ENCODE peak calls at places on chromosomes 16 and 17, in five cellular contexts. Z, F, D, G and K are unnamed samples.

GRCh38 chr17:81635973-81636504 is 873 bp downstream of the NPLOC4 start:
- DNase-seq in G (peak; percentile 61), Z (peak; percentile 28), D (no peak), F (no peak), K (no peak)

GRCh38 chr16:77873066-77873465 is 84.7 kb downstream of the VAT1L start:
- DNase-seq in D (no peak), Z (no peak), F (no peak), G (no peak), K (no peak)

GRCh38 chr17:9971991-9972390 is 66.9 kb upstream of the RCVRN start:
- DNase-seq in Z (no peak), G (peak; percentile 54), D (no peak), F (no peak), K (peak; percentile 54)

GRCh38 chr16:19598805-19599204 is 43.3 kb downstream of the VPS35L start:
- DNase-seq in F (no peak), G (no peak), D (no peak), Z (no peak), K (no peak)

GRCh38 chr17:4998666-4999428 is 1.1 kb downstream of the KIF1C start:
- DNase-seq in Z (no peak), F (no peak), D (peak; percentile 66), G (no peak), K (no peak)

GRCh38 chr17:5948811-5949210 is 121.4 kb upstream of the WSCD1 start:
- DNase-seq in Z (no peak), G (no peak), F (no peak), D (no peak), K (no peak)

GRCh38 chr17:17567631-17568030 is 23.9 kb downstream of the PEMT start:
- DNase-seq in D (no peak), G (no peak), F (no peak), Z (no peak), K (no peak)

GRCh38 chr17:58120195-58120822 is 27.9 kb upstream of the OR4D1 start:
- DNase-seq in F (peak; percentile 34), G (peak; percentile 24), Z (peak; percentile 17), D (peak; percentile 87), K (peak; percentile 18)

GRCh38 chr16:88653606-88654362 is 2.9 kb upstream of the CYBA start:
- DNase-seq in Z (no peak), G (no peak), F (no peak), D (no peak), K (no peak)

GRCh38 chr17:10649031-10649430 is 8.1 kb downstream of the MYH3 start:
- DNase-seq in D (no peak), F (no peak), G (peak; percentile 46), Z (peak; percentile 35), K (no peak)

GRCh38 chr17:2195729-2196128 is 107.9 kb downstream of the SMG6 start:
- DNase-seq in G (no peak), F (no peak), Z (no peak), D (peak; percentile 78), K (no peak)

GRCh38 chr16:1124291-1124690 is 28.2 kb upstream of the C1QTNF8 start:
- DNase-seq in D (no peak), F (no peak), Z (no peak), G (no peak), K (no peak)

GRCh38 chr17:3773511-3773910 is 27.5 kb downstream of the ITGAE start:
- DNase-seq in F (no peak), Z (peak; percentile 31), G (peak; percentile 46), D (no peak), K (no peak)

GRCh38 chr17:54754560-54754959 is 146.1 kb upstream of the TOM1L1 start:
- DNase-seq in G (no peak), D (no peak), F (no peak), Z (no peak), K (no peak)

GRCh38 chr16:86737083-86737482 is 158.7 kb downstream of the FOXL1 start:
- DNase-seq in D (no peak), G (no peak), F (no peak), Z (no peak), K (no peak)

GRCh38 chr16:60564588-60564987 is 1471.7 kb downstream of the CDH8 start:
- DNase-seq in F (no peak), G (no peak), Z (no peak), D (no peak), K (no peak)

GRCh38 chr17:58364270-58364942 is 12.4 kb upstream of the SUPT4H1 start:
- DNase-seq in D (no peak), Z (no peak), F (no peak), G (no peak), K (no peak)

GRCh38 chr17:82449136-82449882 is 1.2 kb downstream of the CYBC1 start:
- DNase-seq in Z (no peak), F (no peak), D (peak; percentile 93), G (no peak), K (no peak)

GRCh38 chr17:77280304-77280910 is 139.6 kb downstream of the SEC14L1 start:
- DNase-seq in D (peak; percentile 70), F (peak; percentile 79), G (peak; percentile 47), Z (no peak), K (no peak)

GRCh38 chr17:71412803-71413202 is 708.0 kb upstream of the SOX9 start:
- DNase-seq in Z (peak; percentile 97), D (no peak), G (peak; percentile 95), F (peak; percentile 79), K (peak; percentile 87)

GRCh38 chr17:38560503-38561318 is 45.0 kb downstream of the SRCIN1 start:
- DNase-seq in G (no peak), Z (peak; percentile 20), F (no peak), D (peak; percentile 69), K (no peak)

GRCh38 chr17:9322298-9322697 is 253.3 kb downstream of the STX8 start:
- DNase-seq in Z (no peak), G (no peak), F (no peak), D (no peak), K (no peak)

GRCh38 chr17:58947411-58948208 is 159.1 kb downstream of the TRIM37 start:
- DNase-seq in G (no peak), Z (no peak), D (peak; percentile 31), F (no peak), K (no peak)

GRCh38 chr16:11202260-11203091 is 53.5 kb downstream of the SOCS1 start:
- DNase-seq in Z (no peak), G (peak; percentile 80), F (no peak), D (no peak), K (no peak)

GRCh38 chr17:34076743-34077631 is 178.1 kb upstream of the CCL2 start:
- DNase-seq in F (no peak), D (no peak), Z (no peak), G (no peak), K (no peak)

GRCh38 chr17:19935169-19935568 is 42.5 kb downstream of the AKAP10 start:
- DNase-seq in D (no peak), G (peak; percentile 24), F (no peak), Z (no peak), K (no peak)

GRCh38 chr16:67641779-67642708 is 2.9 kb upstream of the CARMIL2 start:
- DNase-seq in D (no peak), F (no peak), Z (peak; percentile 22), G (peak; percentile 7), K (no peak)

GRCh38 chr17:57480438-57481196 is 224.3 kb downstream of the MSI2 start:
- DNase-seq in G (peak; percentile 94), F (peak; percentile 34), Z (no peak), D (no peak), K (peak; percentile 55)

GRCh38 chr17:34617398-34617797 is 38.0 kb downstream of the TMEM132E start:
- DNase-seq in Z (no peak), F (no peak), D (no peak), G (no peak), K (no peak)

GRCh38 chr16:843771-844170 is 43.2 kb upstream of the GNG13 start:
- DNase-seq in D (no peak), F (no peak), Z (no peak), G (no peak), K (no peak)

GRCh38 chr17:413016-413350 is 60.4 kb upstream of the RPH3AL start:
- DNase-seq in D (peak; percentile 80), F (no peak), Z (no peak), G (no peak), K (no peak)

GRCh38 chr17:61223725-61224124 is 175.9 kb upstream of the TBX2 start:
- DNase-seq in G (no peak), Z (no peak), F (no peak), D (no peak), K (no peak)

GRCh38 chr16:88941933-88942909 is 34.8 kb downstream of the CBFA2T3 start:
- DNase-seq in G (no peak), D (peak; percentile 85), Z (no peak), F (no peak), K (no peak)

GRCh38 chr16:14628806-14629611 is 1.1 kb downstream of the PARN start:
- DNase-seq in Z (no peak), G (no peak), D (peak; percentile 58), F (no peak), K (no peak)

GRCh38 chr16:15879255-15879804 is 9.1 kb downstream of the CEP20 start:
- DNase-seq in G (peak; percentile 91), F (peak; percentile 71), D (no peak), Z (peak; percentile 93), K (peak; percentile 39)

GRCh38 chr16:4200000-4200780 is 41.7 kb downstream of the SRL start:
- DNase-seq in G (peak; percentile 58), F (peak; percentile 68), Z (no peak), D (peak; percentile 72), K (peak; percentile 14)